ENCODE peak calls at places on chromosomes 6 and 20, in five cellular contexts. One of them, this sample, is unnamed.

GRCh38 chr6:73713426-73714147 is 17.6 kb downstream of the CD109 start:
- DNase-seq in lower leg skin: no peak
- DNase-seq in astrocyte of the spinal cord: no peak
- DNase-seq in activated B cell treated with CpG ODN at 0.5 μM for 24 hours: no peak
- DNase-seq in AG10803: no peak
- DNase-seq in this sample: no peak

GRCh38 chr6:65646494-65647035 is 60.5 kb downstream of the EYS start:
- DNase-seq in lower leg skin: no peak
- DNase-seq in astrocyte of the spinal cord: no peak
- DNase-seq in activated B cell treated with CpG ODN at 0.5 μM for 24 hours: no peak
- DNase-seq in AG10803: no peak
- DNase-seq in this sample: no peak

GRCh38 chr6:153780011-153780410 is 259.0 kb upstream of the OPRM1 start:
- DNase-seq in lower leg skin: no peak
- DNase-seq in astrocyte of the spinal cord: no peak
- DNase-seq in activated B cell treated with CpG ODN at 0.5 μM for 24 hours: no peak
- DNase-seq in AG10803: no peak
- DNase-seq in this sample: no peak

GRCh38 chr6:113690255-113690956 is 166.7 kb upstream of the MARCKS start:
- DNase-seq in lower leg skin: no peak
- DNase-seq in astrocyte of the spinal cord: peak; percentile 93
- DNase-seq in activated B cell treated with CpG ODN at 0.5 μM for 24 hours: no peak
- DNase-seq in AG10803: peak; percentile 86
- DNase-seq in this sample: no peak

GRCh38 chr6:44504321-44504761 is 116.8 kb downstream of the CDC5L start:
- DNase-seq in lower leg skin: peak; percentile 39
- DNase-seq in astrocyte of the spinal cord: peak; percentile 59
- DNase-seq in activated B cell treated with CpG ODN at 0.5 μM for 24 hours: no peak
- DNase-seq in AG10803: peak; percentile 37
- DNase-seq in this sample: no peak

GRCh38 chr6:111615916-111616612 is 10.4 kb upstream of the TRAF3IP2 start:
- DNase-seq in lower leg skin: peak; percentile 32
- DNase-seq in astrocyte of the spinal cord: no peak
- DNase-seq in activated B cell treated with CpG ODN at 0.5 μM for 24 hours: no peak
- DNase-seq in AG10803: no peak
- DNase-seq in this sample: no peak

GRCh38 chr6:157597461-157598312 is 216.7 kb downstream of the ZDHHC14 start:
- DNase-seq in lower leg skin: peak; percentile 87
- DNase-seq in astrocyte of the spinal cord: peak; percentile 41
- DNase-seq in activated B cell treated with CpG ODN at 0.5 μM for 24 hours: no peak
- DNase-seq in AG10803: peak; percentile 34
- DNase-seq in this sample: no peak

GRCh38 chr6:101086473-101086872 is 205.3 kb upstream of the ASCC3 start:
- DNase-seq in lower leg skin: no peak
- DNase-seq in astrocyte of the spinal cord: no peak
- DNase-seq in activated B cell treated with CpG ODN at 0.5 μM for 24 hours: no peak
- DNase-seq in AG10803: no peak
- DNase-seq in this sample: no peak

GRCh38 chr6:2021713-2022125 is 223.7 kb downstream of the GMDS start:
- DNase-seq in lower leg skin: peak; percentile 94
- DNase-seq in astrocyte of the spinal cord: peak; percentile 81
- DNase-seq in activated B cell treated with CpG ODN at 0.5 μM for 24 hours: no peak
- DNase-seq in AG10803: peak; percentile 94
- DNase-seq in this sample: no peak

GRCh38 chr6:158666637-158667359 is 16.9 kb downstream of the SYTL3 start:
- DNase-seq in lower leg skin: no peak
- DNase-seq in astrocyte of the spinal cord: peak; percentile 59
- DNase-seq in activated B cell treated with CpG ODN at 0.5 μM for 24 hours: no peak
- DNase-seq in AG10803: peak; percentile 93
- DNase-seq in this sample: no peak

GRCh38 chr6:45423901-45424627 is 46.3 kb upstream of the SUPT3H start:
- DNase-seq in lower leg skin: no peak
- DNase-seq in astrocyte of the spinal cord: no peak
- DNase-seq in activated B cell treated with CpG ODN at 0.5 μM for 24 hours: peak; percentile 37
- DNase-seq in AG10803: no peak
- DNase-seq in this sample: peak; percentile 11

GRCh38 chr20:61864481-61864880 is 201.2 kb downstream of the TAF4 start:
- DNase-seq in lower leg skin: no peak
- DNase-seq in astrocyte of the spinal cord: no peak
- DNase-seq in activated B cell treated with CpG ODN at 0.5 μM for 24 hours: no peak
- DNase-seq in AG10803: no peak
- DNase-seq in this sample: no peak

GRCh38 chr20:5168582-5169396 is 42.0 kb downstream of the CDS2 start:
- DNase-seq in lower leg skin: no peak
- DNase-seq in astrocyte of the spinal cord: peak; percentile 70
- DNase-seq in activated B cell treated with CpG ODN at 0.5 μM for 24 hours: no peak
- DNase-seq in AG10803: no peak
- DNase-seq in this sample: no peak

GRCh38 chr6:4055420-4056041 is 23.4 kb downstream of the FAM217A start:
- DNase-seq in lower leg skin: no peak
- DNase-seq in astrocyte of the spinal cord: peak; percentile 74
- DNase-seq in activated B cell treated with CpG ODN at 0.5 μM for 24 hours: no peak
- DNase-seq in AG10803: peak; percentile 74
- DNase-seq in this sample: no peak

GRCh38 chr6:128252293-128253176 is 267.9 kb downstream of the PTPRK start:
- DNase-seq in lower leg skin: no peak
- DNase-seq in astrocyte of the spinal cord: no peak
- DNase-seq in activated B cell treated with CpG ODN at 0.5 μM for 24 hours: no peak
- DNase-seq in AG10803: peak; percentile 11
- DNase-seq in this sample: no peak

GRCh38 chr6:158938811-158939254 is 61.2 kb downstream of the RSPH3 start:
- DNase-seq in lower leg skin: no peak
- DNase-seq in astrocyte of the spinal cord: no peak
- DNase-seq in activated B cell treated with CpG ODN at 0.5 μM for 24 hours: no peak
- DNase-seq in AG10803: peak; percentile 28
- DNase-seq in this sample: no peak

GRCh38 chr20:25205277-25206062 is 10.0 kb downstream of the ENTPD6 start:
- DNase-seq in lower leg skin: peak; percentile 80
- DNase-seq in astrocyte of the spinal cord: no peak
- DNase-seq in activated B cell treated with CpG ODN at 0.5 μM for 24 hours: no peak
- DNase-seq in AG10803: no peak
- DNase-seq in this sample: no peak

GRCh38 chr20:50085481-50086365 is 27.2 kb downstream of the UBE2V1 start:
- DNase-seq in lower leg skin: peak; percentile 84
- DNase-seq in astrocyte of the spinal cord: peak; percentile 56
- DNase-seq in activated B cell treated with CpG ODN at 0.5 μM for 24 hours: no peak
- DNase-seq in AG10803: peak; percentile 65
- DNase-seq in this sample: no peak

GRCh38 chr20:16017656-16018055 is 555.6 kb downstream of the KIF16B start:
- DNase-seq in lower leg skin: no peak
- DNase-seq in astrocyte of the spinal cord: no peak
- DNase-seq in activated B cell treated with CpG ODN at 0.5 μM for 24 hours: no peak
- DNase-seq in AG10803: no peak
- DNase-seq in this sample: no peak
- TF ChIP-seq CTCF in lower leg skin: no peak
- TF ChIP-seq CTCF in astrocyte of the spinal cord: no peak
- TF ChIP-seq CTCF in activated B cell treated with CpG ODN at 0.5 μM for 24 hours: no peak
- TF ChIP-seq CTCF in AG10803: no peak
- TF ChIP-seq CTCF in this sample: peak; percentile 13

DNA sequence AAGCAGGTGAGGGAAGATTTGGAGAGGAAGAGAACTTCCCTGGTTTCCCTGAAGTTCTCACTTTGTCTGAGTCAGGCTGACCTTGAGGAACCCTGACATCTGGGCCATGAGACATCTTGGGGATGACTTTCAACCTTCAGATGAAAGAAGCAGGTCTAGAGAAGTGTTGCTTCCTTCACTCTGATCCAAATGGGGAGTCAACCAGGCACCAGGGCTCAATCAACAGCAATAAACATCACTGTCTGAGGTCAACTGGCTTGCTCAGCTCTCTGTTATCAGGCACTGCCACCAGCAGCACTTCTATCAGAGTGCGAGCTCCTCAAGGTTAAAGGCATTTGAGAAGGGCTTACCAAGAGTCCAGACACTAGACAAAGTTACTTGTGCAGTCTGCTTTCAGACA is 6.3 kb downstream of the ACOT8 start:
- DNase-seq in lower leg skin: no peak
- DNase-seq in astrocyte of the spinal cord: no peak
- DNase-seq in activated B cell treated with CpG ODN at 0.5 μM for 24 hours: no peak
- DNase-seq in AG10803: no peak
- DNase-seq in this sample: no peak
- TF ChIP-seq CTCF in lower leg skin: no peak
- TF ChIP-seq CTCF in astrocyte of the spinal cord: no peak
- TF ChIP-seq CTCF in activated B cell treated with CpG ODN at 0.5 μM for 24 hours: no peak
- TF ChIP-seq CTCF in AG10803: no peak
- TF ChIP-seq CTCF in this sample: no peak

GRCh38 chr6:150352321-150353296 is 16.2 kb upstream of the IYD start:
- DNase-seq in lower leg skin: peak; percentile 34
- DNase-seq in astrocyte of the spinal cord: peak; percentile 70
- DNase-seq in activated B cell treated with CpG ODN at 0.5 μM for 24 hours: no peak
- DNase-seq in AG10803: peak; percentile 87
- DNase-seq in this sample: no peak
- TF ChIP-seq CTCF in lower leg skin: no peak
- TF ChIP-seq CTCF in astrocyte of the spinal cord: no peak
- TF ChIP-seq CTCF in activated B cell treated with CpG ODN at 0.5 μM for 24 hours: no peak
- TF ChIP-seq CTCF in AG10803: peak; percentile 25
- TF ChIP-seq CTCF in this sample: no peak

GRCh38 chr20:2238601-2239000 is 57.2 kb upstream of the TGM3 start:
- DNase-seq in lower leg skin: no peak
- DNase-seq in astrocyte of the spinal cord: no peak
- DNase-seq in activated B cell treated with CpG ODN at 0.5 μM for 24 hours: no peak
- DNase-seq in AG10803: no peak
- DNase-seq in this sample: no peak

GRCh38 chr20:2234788-2235187 is 61.0 kb upstream of the TGM3 start:
- DNase-seq in lower leg skin: no peak
- DNase-seq in astrocyte of the spinal cord: peak; percentile 44
- DNase-seq in activated B cell treated with CpG ODN at 0.5 μM for 24 hours: no peak
- DNase-seq in AG10803: peak; percentile 84
- DNase-seq in this sample: no peak

GRCh38 chr20:2236266-2236665 is 59.5 kb upstream of the TGM3 start:
- DNase-seq in lower leg skin: no peak
- DNase-seq in astrocyte of the spinal cord: no peak
- DNase-seq in activated B cell treated with CpG ODN at 0.5 μM for 24 hours: no peak
- DNase-seq in AG10803: no peak
- DNase-seq in this sample: no peak

GRCh38 chr20:2240835-2241234 is 55.0 kb upstream of the TGM3 start:
- DNase-seq in lower leg skin: no peak
- DNase-seq in astrocyte of the spinal cord: no peak
- DNase-seq in activated B cell treated with CpG ODN at 0.5 μM for 24 hours: no peak
- DNase-seq in AG10803: no peak
- DNase-seq in this sample: no peak

DNA sequence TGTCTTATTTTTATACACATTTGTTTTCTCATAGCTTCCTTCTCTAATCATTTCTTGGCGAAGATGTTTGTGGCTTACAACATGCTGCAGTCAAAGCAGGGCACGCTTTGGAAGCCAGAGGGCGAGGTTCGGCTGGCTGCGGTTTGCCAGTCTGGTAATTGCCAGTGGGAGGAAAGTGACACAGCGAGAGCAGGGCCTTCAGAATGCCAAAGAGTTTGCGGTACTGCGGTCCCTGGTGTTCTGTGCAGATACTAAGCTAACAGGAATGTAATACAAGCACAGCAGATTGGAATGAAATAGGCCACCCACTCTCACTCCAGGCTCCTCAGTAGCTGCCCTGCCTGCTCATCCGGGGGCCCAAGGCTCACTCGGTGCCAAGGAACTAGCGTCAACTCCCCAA is 58.7 kb upstream of the TGM3 start:
- DNase-seq in lower leg skin: peak; percentile 92
- DNase-seq in astrocyte of the spinal cord: peak; percentile 96
- DNase-seq in activated B cell treated with CpG ODN at 0.5 μM for 24 hours: no peak
- DNase-seq in AG10803: peak; percentile 100
- DNase-seq in this sample: no peak
- TF ChIP-seq CTCF in lower leg skin: no peak
- TF ChIP-seq CTCF in astrocyte of the spinal cord: peak; percentile 35
- TF ChIP-seq CTCF in activated B cell treated with CpG ODN at 0.5 μM for 24 hours: no peak
- TF ChIP-seq CTCF in AG10803: peak; percentile 50
- TF ChIP-seq CTCF in this sample: no peak

DNA sequence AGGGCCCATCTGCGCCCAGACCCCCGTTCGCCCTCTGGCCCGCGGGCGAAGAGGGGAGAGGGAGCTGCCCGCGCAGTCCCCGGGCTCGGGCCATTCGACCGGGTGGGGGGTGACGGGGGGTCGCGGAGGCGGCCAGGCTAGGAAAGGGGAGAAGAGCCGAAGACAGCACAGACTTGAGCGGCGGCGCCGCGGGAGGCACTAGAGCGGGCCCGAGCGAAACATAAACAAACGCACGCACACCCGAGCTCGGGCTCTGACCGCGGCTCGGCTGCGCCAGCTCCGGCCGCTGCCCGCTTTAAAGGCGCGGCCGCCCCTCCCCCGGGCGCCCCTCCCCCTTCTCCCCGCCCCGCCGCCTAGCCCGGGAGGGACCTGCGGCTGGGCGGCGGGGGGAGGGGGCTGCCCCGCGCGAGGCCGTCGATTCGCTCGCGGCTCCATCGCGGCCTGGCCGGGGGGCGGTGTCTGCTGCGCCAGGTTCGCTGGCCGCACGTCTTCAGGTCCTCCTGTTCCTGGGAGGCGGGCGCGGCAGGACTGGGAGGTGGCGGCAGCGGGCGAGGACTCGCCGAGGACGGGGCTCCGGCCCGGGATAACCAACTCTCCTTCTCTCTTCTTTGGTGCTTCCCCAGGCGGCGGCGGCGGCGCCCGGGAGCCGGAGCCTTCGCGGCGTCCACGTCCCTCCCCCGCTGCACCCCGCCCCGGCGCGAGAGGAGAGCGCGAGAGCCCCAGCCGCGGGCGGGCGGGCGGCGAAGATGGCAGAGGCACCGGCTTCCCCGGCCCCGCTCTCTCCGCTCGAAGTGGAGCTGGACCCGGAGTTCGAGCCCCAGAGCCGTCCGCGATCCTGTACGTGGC is at the start of gene FOXO3:
- DNase-seq in lower leg skin: peak; percentile 98
- DNase-seq in astrocyte of the spinal cord: peak; percentile 94
- DNase-seq in activated B cell treated with CpG ODN at 0.5 μM for 24 hours: peak; percentile 60
- DNase-seq in AG10803: peak; percentile 85
- DNase-seq in this sample: peak; percentile 87
- TF ChIP-seq CTCF in lower leg skin: no peak
- TF ChIP-seq CTCF in astrocyte of the spinal cord: no peak
- TF ChIP-seq CTCF in activated B cell treated with CpG ODN at 0.5 μM for 24 hours: no peak
- TF ChIP-seq CTCF in AG10803: no peak
- TF ChIP-seq CTCF in this sample: no peak

GRCh38 chr6:121463087-121463486 is 27.6 kb downstream of the GJA1 start:
- DNase-seq in lower leg skin: no peak
- DNase-seq in astrocyte of the spinal cord: no peak
- DNase-seq in activated B cell treated with CpG ODN at 0.5 μM for 24 hours: no peak
- DNase-seq in AG10803: no peak
- DNase-seq in this sample: no peak
- TF ChIP-seq CTCF in lower leg skin: no peak
- TF ChIP-seq CTCF in astrocyte of the spinal cord: no peak
- TF ChIP-seq CTCF in activated B cell treated with CpG ODN at 0.5 μM for 24 hours: no peak
- TF ChIP-seq CTCF in AG10803: no peak
- TF ChIP-seq CTCF in this sample: no peak